ENCODE peak calls at places on chromosomes 12 and 14, in nine cellular contexts. One of them, this sample, is unnamed.
A peak's percentile ranks its signal among the peaks of the same experiment; 100 is the strongest.

GRCh38 chr12:45314770-45315169 is 98.9 kb downstream of the ANO6 start:
- DNase-seq in posterior vena cava: no peak
- DNase-seq in GM04503: no peak
- DNase-seq in activated T-cell treated with anti-CD3 and anti-CD28 coated beads for 1 hour: no peak
- DNase-seq in heart left ventricle: no peak
- DNase-seq in kidney tubule cell: no peak
- DNase-seq in retina: no peak
- DNase-seq in NCI-H187: no peak
- DNase-seq in effector CD8-positive, alpha-beta T cell: no peak
- DNase-seq in this sample: no peak

GRCh38 chr12:42886160-42886559 is 296.6 kb upstream of the PRICKLE1 start:
- DNase-seq in posterior vena cava: no peak
- DNase-seq in GM04503: no peak
- DNase-seq in effector CD8-positive, alpha-beta T cell: no peak
- DNase-seq in activated T-cell treated with anti-CD3 and anti-CD28 coated beads for 1 hour: no peak
- DNase-seq in retina: no peak
- DNase-seq in kidney tubule cell: no peak
- DNase-seq in NCI-H187: no peak
- DNase-seq in heart left ventricle: no peak
- DNase-seq in this sample: no peak

GRCh38 chr14:31320216-31320615 is 100.1 kb downstream of the HEATR5A start:
- DNase-seq in retina: no peak
- DNase-seq in kidney tubule cell: no peak
- DNase-seq in heart left ventricle: peak; percentile 69
- DNase-seq in activated T-cell treated with anti-CD3 and anti-CD28 coated beads for 1 hour: no peak
- DNase-seq in GM04503: no peak
- DNase-seq in effector CD8-positive, alpha-beta T cell: no peak
- DNase-seq in posterior vena cava: no peak
- DNase-seq in NCI-H187: no peak
- DNase-seq in this sample: no peak

GRCh38 chr12:45762185-45763110 is 32.9 kb downstream of the ARID2 start:
- DNase-seq in retina: no peak
- DNase-seq in posterior vena cava: no peak
- DNase-seq in heart left ventricle: no peak
- DNase-seq in effector CD8-positive, alpha-beta T cell: no peak
- DNase-seq in NCI-H187: no peak
- DNase-seq in kidney tubule cell: peak; percentile 52
- DNase-seq in GM04503: no peak
- DNase-seq in activated T-cell treated with anti-CD3 and anti-CD28 coated beads for 1 hour: no peak
- DNase-seq in this sample: peak; percentile 14

GRCh38 chr14:89477391-89477790 is 60.4 kb upstream of the FOXN3 start:
- DNase-seq in NCI-H187: no peak
- DNase-seq in effector CD8-positive, alpha-beta T cell: no peak
- DNase-seq in heart left ventricle: no peak
- DNase-seq in posterior vena cava: no peak
- DNase-seq in activated T-cell treated with anti-CD3 and anti-CD28 coated beads for 1 hour: no peak
- DNase-seq in GM04503: no peak
- DNase-seq in retina: no peak
- DNase-seq in kidney tubule cell: no peak
- DNase-seq in this sample: no peak

GRCh38 chr14:65356327-65356836 is 56.1 kb upstream of the FUT8 start:
- DNase-seq in GM04503: peak; percentile 56
- DNase-seq in heart left ventricle: no peak
- DNase-seq in retina: no peak
- DNase-seq in NCI-H187: no peak
- DNase-seq in effector CD8-positive, alpha-beta T cell: no peak
- DNase-seq in posterior vena cava: no peak
- DNase-seq in kidney tubule cell: peak; percentile 98
- DNase-seq in activated T-cell treated with anti-CD3 and anti-CD28 coated beads for 1 hour: no peak
- DNase-seq in this sample: no peak

GRCh38 chr12:65666876-65667275 is 157.4 kb upstream of the HMGA2 start:
- DNase-seq in activated T-cell treated with anti-CD3 and anti-CD28 coated beads for 1 hour: no peak
- DNase-seq in effector CD8-positive, alpha-beta T cell: no peak
- DNase-seq in kidney tubule cell: peak; percentile 37
- DNase-seq in NCI-H187: no peak
- DNase-seq in retina: no peak
- DNase-seq in GM04503: no peak
- DNase-seq in heart left ventricle: no peak
- DNase-seq in posterior vena cava: no peak
- DNase-seq in this sample: no peak

GRCh38 chr14:21902561-21903199 is 229.1 kb upstream of the OR4E1 start:
- DNase-seq in GM04503: no peak
- DNase-seq in NCI-H187: no peak
- DNase-seq in activated T-cell treated with anti-CD3 and anti-CD28 coated beads for 1 hour: peak; percentile 4
- DNase-seq in posterior vena cava: no peak
- DNase-seq in heart left ventricle: no peak
- DNase-seq in effector CD8-positive, alpha-beta T cell: no peak
- DNase-seq in retina: no peak
- DNase-seq in kidney tubule cell: no peak
- DNase-seq in this sample: no peak

GRCh38 chr14:100172811-100173210 is 13.4 kb upstream of the DEGS2 start:
- DNase-seq in kidney tubule cell: no peak
- DNase-seq in NCI-H187: no peak
- DNase-seq in retina: no peak
- DNase-seq in effector CD8-positive, alpha-beta T cell: no peak
- DNase-seq in posterior vena cava: no peak
- DNase-seq in activated T-cell treated with anti-CD3 and anti-CD28 coated beads for 1 hour: no peak
- DNase-seq in GM04503: no peak
- DNase-seq in heart left ventricle: no peak
- DNase-seq in this sample: no peak

GRCh38 chr14:72616294-72616693 is 277.6 kb downstream of the DPF3 start:
- DNase-seq in heart left ventricle: no peak
- DNase-seq in NCI-H187: no peak
- DNase-seq in effector CD8-positive, alpha-beta T cell: no peak
- DNase-seq in GM04503: peak; percentile 34
- DNase-seq in kidney tubule cell: no peak
- DNase-seq in posterior vena cava: no peak
- DNase-seq in activated T-cell treated with anti-CD3 and anti-CD28 coated beads for 1 hour: no peak
- DNase-seq in retina: no peak
- DNase-seq in this sample: no peak

GRCh38 chr14:99663716-99664635 is 19.0 kb downstream of the HHIPL1 start:
- DNase-seq in GM04503: no peak
- DNase-seq in effector CD8-positive, alpha-beta T cell: no peak
- DNase-seq in activated T-cell treated with anti-CD3 and anti-CD28 coated beads for 1 hour: no peak
- DNase-seq in NCI-H187: no peak
- DNase-seq in heart left ventricle: peak; percentile 44
- DNase-seq in retina: peak; percentile 70
- DNase-seq in kidney tubule cell: no peak
- DNase-seq in posterior vena cava: no peak
- DNase-seq in this sample: no peak

GRCh38 chr12:108689314-108690190 is 41.8 kb downstream of the CORO1C start:
- DNase-seq in NCI-H187: no peak
- DNase-seq in heart left ventricle: no peak
- DNase-seq in effector CD8-positive, alpha-beta T cell: no peak
- DNase-seq in kidney tubule cell: no peak
- DNase-seq in GM04503: no peak
- DNase-seq in posterior vena cava: no peak
- DNase-seq in activated T-cell treated with anti-CD3 and anti-CD28 coated beads for 1 hour: no peak
- DNase-seq in retina: no peak
- DNase-seq in this sample: no peak

GRCh38 chr12:32390572-32391219 is 8.7 kb upstream of the FGD4 start:
- DNase-seq in activated T-cell treated with anti-CD3 and anti-CD28 coated beads for 1 hour: no peak
- DNase-seq in GM04503: no peak
- DNase-seq in retina: peak; percentile 58
- DNase-seq in heart left ventricle: peak; percentile 75
- DNase-seq in NCI-H187: peak; percentile 17
- DNase-seq in effector CD8-positive, alpha-beta T cell: no peak
- DNase-seq in posterior vena cava: no peak
- DNase-seq in kidney tubule cell: peak; percentile 57
- DNase-seq in this sample: no peak

GRCh38 chr14:50830932-50831703 is at the start of gene NIN:
- DNase-seq in effector CD8-positive, alpha-beta T cell: peak; percentile 51
- DNase-seq in NCI-H187: peak; percentile 56
- DNase-seq in GM04503: no peak
- DNase-seq in heart left ventricle: peak; percentile 91
- DNase-seq in activated T-cell treated with anti-CD3 and anti-CD28 coated beads for 1 hour: peak; percentile 66
- DNase-seq in kidney tubule cell: peak; percentile 87
- DNase-seq in retina: peak; percentile 88
- DNase-seq in posterior vena cava: peak; percentile 93
- DNase-seq in this sample: peak; percentile 69

GRCh38 chr12:87107270-87107669 is 851.1 kb upstream of the MGAT4C start:
- DNase-seq in activated T-cell treated with anti-CD3 and anti-CD28 coated beads for 1 hour: no peak
- DNase-seq in effector CD8-positive, alpha-beta T cell: no peak
- DNase-seq in posterior vena cava: no peak
- DNase-seq in retina: no peak
- DNase-seq in GM04503: no peak
- DNase-seq in NCI-H187: no peak
- DNase-seq in kidney tubule cell: no peak
- DNase-seq in heart left ventricle: no peak
- DNase-seq in this sample: no peak

GRCh38 chr12:112005419-112006395 is 7.3 kb downstream of the TMEM116 start:
- DNase-seq in retina: no peak
- DNase-seq in heart left ventricle: no peak
- DNase-seq in kidney tubule cell: peak; percentile 55
- DNase-seq in NCI-H187: no peak
- DNase-seq in activated T-cell treated with anti-CD3 and anti-CD28 coated beads for 1 hour: no peak
- DNase-seq in posterior vena cava: no peak
- DNase-seq in effector CD8-positive, alpha-beta T cell: no peak
- DNase-seq in GM04503: no peak
- DNase-seq in this sample: no peak